ENCODE peak calls at places on chromosomes 13 and 19, in nine cellular contexts. T, G, M, I, U, L, S, H and K are unnamed samples.

GRCh38 chr19:7928334-7928706 is 2.4 kb upstream of the CTXN1 start:
- DNase-seq in T (no peak), G (no peak), M (no peak), I (no peak), U (no peak), L (no peak), S (no peak), H (no peak), K (no peak)

GRCh38 chr13:110343241-110343865 is 36.3 kb downstream of the COL4A2 start:
- DNase-seq in T (no peak), G (no peak), M (no peak), I (no peak), U (no peak), L (no peak), S (no peak), H (no peak), K (no peak)

GRCh38 chr13:51644649-51645048 is 60.4 kb downstream of the WDFY2 start:
- DNase-seq in T (no peak), G (no peak), M (no peak), I (no peak), U (no peak), L (no peak), S (no peak), H (no peak), K (peak; percentile 66)

GRCh38 chr13:100751826-100752225 is 77.2 kb upstream of the TMTC4 start:
- DNase-seq in T (no peak), G (no peak), M (no peak), I (no peak), U (no peak), L (no peak), S (no peak), H (no peak), K (no peak)

GRCh38 chr13:22270881-22271280 is 600.0 kb downstream of the FGF9 start:
- DNase-seq in T (no peak), G (no peak), M (no peak), I (no peak), U (no peak), L (no peak), S (no peak), H (no peak), K (no peak)

GRCh38 chr19:7395360-7395781 is 46.6 kb downstream of the ARHGEF18 start:
- DNase-seq in T (no peak), G (no peak), M (no peak), I (no peak), U (no peak), L (no peak), S (peak; percentile 19), H (no peak), K (peak; percentile 28)

GRCh38 chr13:40388617-40389016 is 277.8 kb downstream of the FOXO1 start:
- DNase-seq in T (peak; percentile 57), G (peak; percentile 75), M (peak; percentile 81), I (peak; percentile 64), U (peak; percentile 55), L (no peak), S (peak; percentile 94), H (peak; percentile 53), K (peak; percentile 49)

GRCh38 chr13:75770164-75771145 is 134.3 kb downstream of the LMO7 start:
- DNase-seq in T (no peak), G (no peak), M (no peak), I (no peak), U (no peak), L (no peak), S (no peak), H (no peak), K (peak; percentile 64)

GRCh38 chr19:10104665-10105221 is 1.4 kb upstream of the PPAN start:
- DNase-seq in T (peak; percentile 52), G (peak; percentile 68), M (peak; percentile 82), I (peak; percentile 73), U (no peak), L (no peak), S (peak; percentile 95), H (no peak), K (no peak)

GRCh38 chr13:79780240-79780639 is 299.3 kb downstream of the NDFIP2 start:
- DNase-seq in T (no peak), G (no peak), M (no peak), I (no peak), U (no peak), L (no peak), S (no peak), H (no peak), K (no peak)